ENCODE peak calls at places on chromosomes 5 and 9, in six cellular contexts. One of them, this sample, is unnamed.

GRCh38 chr9:86337469-86338107 is 16.6 kb downstream of the TUT7 start:
- DNase-seq in ureter: no peak
- DNase-seq in B cell: peak
- DNase-seq in H9: no peak
- DNase-seq in NCI-H2081: no peak
- DNase-seq in GM20000: no peak
- DNase-seq in this sample: no peak

GRCh38 chr5:173477320-173478055 is 139.0 kb downstream of the BOD1 start:
- DNase-seq in ureter: no peak
- DNase-seq in B cell: no peak
- DNase-seq in H9: no peak
- DNase-seq in NCI-H2081: no peak
- DNase-seq in GM20000: no peak
- DNase-seq in this sample: no peak

GRCh38 chr9:128805661-128806060 is 12.6 kb upstream of the ENDOG start:
- DNase-seq in ureter: no peak
- DNase-seq in B cell: no peak
- DNase-seq in H9: no peak
- DNase-seq in NCI-H2081: no peak
- DNase-seq in GM20000: no peak
- DNase-seq in this sample: no peak

GRCh38 chr5:56585973-56586740 is 229.2 kb upstream of the MAP3K1 start:
- DNase-seq in ureter: peak
- DNase-seq in B cell: no peak
- DNase-seq in H9: no peak
- DNase-seq in NCI-H2081: peak
- DNase-seq in GM20000: no peak
- DNase-seq in this sample: no peak

GRCh38 chr5:158546748-158547147 is 553.0 kb downstream of the EBF1 start:
- DNase-seq in ureter: no peak
- DNase-seq in B cell: no peak
- DNase-seq in H9: no peak
- DNase-seq in NCI-H2081: no peak
- DNase-seq in GM20000: no peak
- DNase-seq in this sample: no peak

GRCh38 chr9:33676746-33677505 is 118.4 kb upstream of the PRSS3 start:
- DNase-seq in ureter: peak
- DNase-seq in B cell: peak
- DNase-seq in H9: peak
- DNase-seq in NCI-H2081: peak
- DNase-seq in GM20000: peak
- DNase-seq in this sample: no peak

GRCh38 chr5:141373673-141374317 is at the start of gene PCDHGA6:
- DNase-seq in ureter: no peak
- DNase-seq in B cell: no peak
- DNase-seq in H9: no peak
- DNase-seq in NCI-H2081: no peak
- DNase-seq in GM20000: no peak
- DNase-seq in this sample: no peak

GRCh38 chr5:757346-757930 is 27.1 kb downstream of the ZDHHC11B start:
- DNase-seq in ureter: peak
- DNase-seq in B cell: no peak
- DNase-seq in H9: peak
- DNase-seq in NCI-H2081: no peak
- DNase-seq in GM20000: peak
- DNase-seq in this sample: no peak

GRCh38 chr5:42507451-42508092 is 84.3 kb downstream of the GHR start:
- DNase-seq in ureter: no peak
- DNase-seq in B cell: no peak
- DNase-seq in H9: peak
- DNase-seq in NCI-H2081: no peak
- DNase-seq in GM20000: no peak
- DNase-seq in this sample: no peak

GRCh38 chr9:14993061-14993800 is 83.0 kb upstream of the FREM1 start:
- DNase-seq in ureter: peak
- DNase-seq in B cell: peak
- DNase-seq in H9: peak
- DNase-seq in NCI-H2081: peak
- DNase-seq in GM20000: no peak
- DNase-seq in this sample: peak

GRCh38 chr9:112401175-112401815 is 21.4 kb downstream of the HSDL2 start:
- DNase-seq in ureter: no peak
- DNase-seq in B cell: no peak
- DNase-seq in H9: no peak
- DNase-seq in NCI-H2081: no peak
- DNase-seq in GM20000: no peak
- DNase-seq in this sample: no peak

GRCh38 chr5:137563646-137564474 is 64.7 kb upstream of the SPOCK1 start:
- DNase-seq in ureter: no peak
- DNase-seq in B cell: no peak
- DNase-seq in H9: no peak
- DNase-seq in NCI-H2081: no peak
- DNase-seq in GM20000: no peak
- DNase-seq in this sample: no peak

GRCh38 chr5:53817183-53817582 is 256.7 kb downstream of the NDUFS4 start:
- DNase-seq in ureter: no peak
- DNase-seq in B cell: no peak
- DNase-seq in H9: no peak
- DNase-seq in NCI-H2081: no peak
- DNase-seq in GM20000: no peak
- DNase-seq in this sample: no peak

GRCh38 chr5:1648806-1649205 is 125.0 kb upstream of the LPCAT1 start:
- DNase-seq in ureter: no peak
- DNase-seq in B cell: no peak
- DNase-seq in H9: no peak
- DNase-seq in NCI-H2081: no peak
- DNase-seq in GM20000: no peak
- DNase-seq in this sample: no peak